ENCODE peak calls at places on chromosomes 12 and 14, in ten cellular contexts. A is endothelial cell of umbilical vein, W is mesenchymal stem cell, K is fibroblast of lung, Q is GM12878, Y is neuronal stem cell, U is PC-3, C is Karpas-422, N is HepG2, G is HCT116. R is an unnamed sample.

GRCh38 chr14:52054678-52055077 is 14.2 kb downstream of the NID2 start:
- DNase-seq in A (no peak), W (no peak), K (no peak), Q (no peak), Y (no peak), U (no peak), C (no peak), N (no peak), G (no peak), R (no peak)

GRCh38 chr14:99572173-99572999 is 31.6 kb downstream of the CCDC85C start:
- DNase-seq in A (no peak), W (no peak), K (no peak), Q (no peak), Y (no peak), U (no peak), C (no peak), N (no peak), G (no peak), R (no peak)

GRCh38 chr14:69605761-69606160 is 5.6 kb upstream of the SUSD6 start:
- DNase-seq in A (no peak), W (no peak), K (no peak), Q (no peak), Y (no peak), U (no peak), C (no peak), N (no peak), G (no peak), R (no peak)

GRCh38 chr12:106452309-106452708 is 94.8 kb downstream of the POLR3B start:
- DNase-seq in A (no peak), W (no peak), K (no peak), Q (no peak), Y (no peak), U (no peak), C (no peak), N (no peak), G (no peak), R (no peak)

GRCh38 chr14:38208825-38209562 is 1.3 kb downstream of the SSTR1 start:
- DNase-seq in A (peak; percentile 47), W (peak; percentile 70), K (peak; percentile 69), Q (no peak), Y (peak; percentile 26), U (no peak), C (no peak), N (peak; percentile 33), G (no peak), R (peak; percentile 63)

GRCh38 chr12:61037792-61038191 is 1222.4 kb upstream of the USP15 start:
- DNase-seq in A (no peak), W (no peak), K (no peak), Q (no peak), Y (no peak), U (peak; percentile 90), C (no peak), N (no peak), G (no peak), R (no peak)

GRCh38 chr12:112768278-112768677 is 23.3 kb upstream of the RPH3A start:
- DNase-seq in A (no peak), W (no peak), K (no peak), Q (no peak), Y (no peak), U (no peak), C (no peak), N (no peak), G (no peak), R (no peak)

GRCh38 chr12:101783838-101784237 is 44.6 kb upstream of the SYCP3 start:
- DNase-seq in A (no peak), W (no peak), K (no peak), Q (no peak), Y (no peak), U (no peak), C (no peak), N (no peak), G (no peak), R (no peak)

GRCh38 chr14:92973265-92973797 is 50.4 kb downstream of the CHGA start:
- DNase-seq in A (peak; percentile 17), W (no peak), K (peak; percentile 56), Q (no peak), Y (peak; percentile 32), U (peak; percentile 73), C (peak; percentile 67), N (peak; percentile 23), G (no peak), R (peak; percentile 77)

GRCh38 chr14:96264850-96265249 is 8.8 kb downstream of the BDKRB1 start:
- DNase-seq in A (no peak), W (peak; percentile 47), K (peak; percentile 70), Q (no peak), Y (no peak), U (peak; percentile 32), C (no peak), N (no peak), G (no peak), R (peak; percentile 25)

GRCh38 chr14:101187816-101188570 is 284.5 kb upstream of the RTL1 start:
- DNase-seq in A (no peak), W (no peak), K (no peak), Q (no peak), Y (no peak), U (no peak), C (no peak), N (no peak), G (no peak), R (no peak)

GRCh38 chr14:91417983-91418386 is 365 bp upstream of the CCDC88C start:
- DNase-seq in A (no peak), W (no peak), K (no peak), Q (no peak), Y (peak; percentile 50), U (peak; percentile 63), C (peak; percentile 93), N (peak; percentile 39), G (peak; percentile 32), R (peak; percentile 82)

GRCh38 chr14:34732802-34733201 is 18.4 kb upstream of the CFL2 start:
- DNase-seq in A (no peak), W (no peak), K (no peak), Q (no peak), Y (no peak), U (peak; percentile 57), C (peak; percentile 70), N (peak; percentile 47), G (no peak), R (no peak)

DNA sequence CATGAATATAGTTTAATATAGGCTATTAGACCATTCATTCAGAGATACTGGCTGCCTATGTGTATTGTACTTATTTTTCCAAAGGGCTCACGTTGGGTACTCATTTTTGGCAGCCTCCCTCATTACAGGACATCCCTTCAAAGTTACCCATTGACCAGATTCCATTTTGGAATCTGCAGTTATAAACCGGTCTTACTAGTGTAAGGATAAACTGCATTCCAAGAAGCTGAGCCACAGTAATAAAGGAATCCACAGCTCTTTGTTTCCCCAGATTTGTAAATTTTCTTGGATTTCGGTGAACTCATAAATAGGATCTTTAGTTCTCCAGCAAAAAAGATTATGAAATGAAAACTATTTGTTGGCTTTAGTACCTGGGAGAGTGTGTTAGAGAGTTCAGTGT is 18.9 kb upstream of the CFL2 start:
- DNase-seq in A (no peak), W (peak; percentile 21), K (peak; percentile 15), Q (no peak), Y (no peak), U (peak; percentile 92), C (no peak), N (no peak), G (peak; percentile 38), R (no peak)
- H3K9ac ChIP-seq in A (no peak overlapping the region), W (no peak overlapping the region), K (no peak overlapping the region), Q (no peak overlapping the region), Y (no peak overlapping the region), U (no peak overlapping the region), C (peak overlapping the region; percentile 18), N (no peak overlapping the region), G (peak overlapping the region; percentile 0), R (no peak overlapping the region)

DNA sequence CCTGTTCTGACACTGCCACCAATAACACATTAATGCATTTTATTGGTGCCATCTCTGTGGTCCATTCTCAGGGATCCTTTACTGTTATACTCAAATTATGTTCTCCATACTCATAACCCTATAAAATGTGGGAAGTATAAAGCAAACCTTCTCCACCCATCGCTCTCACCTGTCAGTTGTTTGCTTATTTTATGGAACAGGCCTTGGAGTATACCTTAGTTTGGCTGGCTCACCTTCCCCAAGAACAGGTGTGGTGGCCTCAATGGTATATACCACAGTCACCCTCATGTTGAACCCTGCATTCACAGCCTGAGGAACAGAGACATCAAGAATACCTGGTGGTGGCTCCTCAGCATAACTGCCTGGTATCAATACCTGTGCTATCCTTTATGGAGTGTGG is 308.4 kb upstream of the STXBP6 start:
- DNase-seq in A (no peak), W (no peak), K (no peak), Q (no peak), Y (no peak), U (no peak), C (no peak), N (no peak), G (no peak), R (no peak)
- H3K4me2 ChIP-seq in A (no peak overlapping the region), W (no peak overlapping the region), K (no peak overlapping the region), Q (no peak overlapping the region), Y (no peak overlapping the region), U (no peak overlapping the region), C (no peak overlapping the region), N (no peak overlapping the region), G (no peak overlapping the region), R (no peak overlapping the region)

DNA sequence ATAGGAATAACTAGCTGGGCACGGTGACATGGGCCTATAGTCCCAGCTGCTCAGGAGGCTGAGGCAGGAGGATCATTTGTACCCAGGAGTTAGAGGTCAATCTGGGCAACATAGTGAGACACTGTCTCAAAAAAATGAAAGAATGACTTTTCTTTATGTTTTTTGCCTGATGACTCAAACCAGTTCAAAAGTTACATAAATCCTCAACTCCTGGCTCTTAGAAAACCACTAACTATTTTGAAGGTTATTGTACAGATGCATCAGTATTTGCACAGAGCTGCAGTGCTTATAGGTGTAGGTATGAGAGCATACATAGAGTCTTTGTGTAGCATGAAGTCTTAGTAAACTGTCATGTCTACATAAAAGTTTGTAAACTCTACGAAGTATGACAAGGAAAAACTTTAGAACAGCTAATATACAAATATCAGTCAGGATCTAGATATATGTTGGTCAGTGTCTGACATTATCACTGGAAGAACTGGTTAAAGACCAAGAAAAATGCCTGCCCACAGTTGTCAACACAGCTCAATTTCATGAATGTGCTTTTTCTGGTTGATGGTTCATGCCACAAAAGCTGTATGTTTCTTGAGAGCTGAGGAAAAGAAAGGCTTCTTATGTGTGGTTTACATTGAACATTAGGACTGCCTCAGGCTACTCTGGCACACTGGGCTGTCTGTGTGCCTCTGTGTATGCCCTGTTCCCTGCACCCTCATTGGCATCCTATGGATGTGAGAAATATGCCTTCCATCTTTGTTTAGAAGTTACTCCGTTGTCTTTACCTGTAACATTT is 219.0 kb upstream of the RGS6 start:
- DNase-seq in A (no peak), W (no peak), K (peak; percentile 29), Q (no peak), Y (no peak), U (peak; percentile 22), C (no peak), N (no peak), G (no peak), R (no peak)
- H3K9ac ChIP-seq in A (no peak overlapping the region), W (no peak overlapping the region), K (no peak overlapping the region), Q (no peak overlapping the region), Y (no peak overlapping the region), U (no peak overlapping the region), C (no peak overlapping the region), N (no peak overlapping the region), G (no peak overlapping the region), R (no peak overlapping the region)

DNA sequence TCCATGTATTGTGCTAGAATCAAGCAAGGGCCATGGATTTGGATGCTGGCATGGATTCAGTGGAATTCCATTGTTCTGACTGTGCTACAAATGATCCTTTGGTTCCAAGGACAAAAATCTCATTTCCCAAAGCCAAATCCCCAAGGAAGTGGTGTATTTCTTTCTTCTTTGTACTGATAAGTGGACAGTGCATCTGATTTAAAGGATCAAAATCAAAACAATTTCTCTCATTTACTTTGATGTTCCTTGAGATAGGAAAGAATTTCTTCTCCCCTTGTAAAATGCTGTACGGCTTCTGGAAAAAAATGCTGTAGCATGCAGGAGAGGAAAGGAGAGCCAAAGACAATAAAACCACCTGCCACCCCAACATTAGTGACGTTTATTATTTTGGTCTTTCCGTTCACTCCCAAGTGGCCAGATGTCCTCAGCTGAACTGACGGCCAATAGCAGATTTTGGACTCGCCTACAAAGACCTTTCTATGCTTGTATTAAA is 185.7 kb downstream of the PRKD1 start:
- DNase-seq in A (peak; percentile 84), W (peak; percentile 7), K (peak; percentile 72), Q (no peak), Y (no peak), U (no peak), C (no peak), N (no peak), G (no peak), R (no peak)
- H3K4me2 ChIP-seq in A (peak overlapping the region; percentile 31), W (no peak overlapping the region), K (no peak overlapping the region), Q (no peak overlapping the region), Y (no peak overlapping the region), U (no peak overlapping the region), C (no peak overlapping the region), N (no peak overlapping the region), G (no peak overlapping the region), R (no peak overlapping the region)